ENCODE peak calls at places on chromosomes 4 and X, in five cellular contexts. One of them, this sample, is unnamed.

GRCh38 chrX:150692837-150693781 is at the start of gene MTMR1:
- DNase-seq in RCC 7860: no peak
- DNase-seq in NCI-H1092: peak
- DNase-seq in SK-MEL-5: no peak
- DNase-seq in GM03348: peak
- DNase-seq in this sample: no peak

GRCh38 chrX:7019555-7019954 is 128.0 kb upstream of the STS start:
- DNase-seq in SK-MEL-5: no peak
- DNase-seq in GM03348: no peak
- DNase-seq in NCI-H1092: no peak
- DNase-seq in RCC 7860: no peak
- DNase-seq in this sample: no peak

GRCh38 chr4:26441110-26441509 is 49.2 kb downstream of the CCKAR start:
- DNase-seq in RCC 7860: no peak
- DNase-seq in GM03348: no peak
- DNase-seq in SK-MEL-5: no peak
- DNase-seq in NCI-H1092: no peak
- DNase-seq in this sample: no peak

GRCh38 chrX:100976211-100976610 is 6.7 kb downstream of the ARL13A start:
- DNase-seq in GM03348: no peak
- DNase-seq in RCC 7860: no peak
- DNase-seq in SK-MEL-5: no peak
- DNase-seq in NCI-H1092: no peak
- DNase-seq in this sample: no peak

GRCh38 chr4:7051144-7051495 is 7.9 kb downstream of the TADA2B start:
- DNase-seq in RCC 7860: no peak
- DNase-seq in GM03348: no peak
- DNase-seq in NCI-H1092: no peak
- DNase-seq in SK-MEL-5: no peak
- DNase-seq in this sample: no peak

GRCh38 chr4:119337010-119337409 is 15.1 kb upstream of the FABP2 start:
- DNase-seq in RCC 7860: no peak
- DNase-seq in NCI-H1092: no peak
- DNase-seq in GM03348: peak
- DNase-seq in SK-MEL-5: no peak
- DNase-seq in this sample: no peak

GRCh38 chr4:2790583-2791517 is 2.0 kb upstream of the SH3BP2 start:
- DNase-seq in SK-MEL-5: no peak
- DNase-seq in RCC 7860: no peak
- DNase-seq in GM03348: no peak
- DNase-seq in NCI-H1092: no peak
- DNase-seq in this sample: no peak

GRCh38 chr4:189802884-189803283 is 137.8 kb upstream of the FRG1 start:
- DNase-seq in SK-MEL-5: peak
- DNase-seq in NCI-H1092: no peak
- DNase-seq in RCC 7860: no peak
- DNase-seq in GM03348: no peak
- DNase-seq in this sample: no peak

GRCh38 chr4:8538703-8539567 is 41.3 kb upstream of the GPR78 start:
- DNase-seq in SK-MEL-5: no peak
- DNase-seq in RCC 7860: peak
- DNase-seq in GM03348: peak
- DNase-seq in NCI-H1092: no peak
- DNase-seq in this sample: no peak

GRCh38 chr4:150874386-150875226 is 140.5 kb downstream of the LRBA start:
- DNase-seq in GM03348: no peak
- DNase-seq in SK-MEL-5: no peak
- DNase-seq in NCI-H1092: no peak
- DNase-seq in RCC 7860: peak
- DNase-seq in this sample: peak

GRCh38 chr4:63700569-63700968 is 708.7 kb downstream of the TECRL start:
- DNase-seq in GM03348: no peak
- DNase-seq in SK-MEL-5: no peak
- DNase-seq in NCI-H1092: no peak
- DNase-seq in RCC 7860: no peak
- DNase-seq in this sample: no peak

GRCh38 chr4:73661646-73662119 is 41.4 kb upstream of the RASSF6 start:
- DNase-seq in NCI-H1092: no peak
- DNase-seq in SK-MEL-5: peak
- DNase-seq in RCC 7860: peak
- DNase-seq in GM03348: peak
- DNase-seq in this sample: no peak

GRCh38 chr4:119046263-119046662 is 89.4 kb upstream of the MYOZ2 start:
- DNase-seq in NCI-H1092: no peak
- DNase-seq in SK-MEL-5: no peak
- DNase-seq in GM03348: no peak
- DNase-seq in RCC 7860: no peak
- DNase-seq in this sample: no peak

GRCh38 chr4:1017211-1017610 is 5.8 kb downstream of the FGFRL1 start:
- DNase-seq in RCC 7860: no peak
- DNase-seq in NCI-H1092: no peak
- DNase-seq in GM03348: no peak
- DNase-seq in SK-MEL-5: no peak
- DNase-seq in this sample: no peak

GRCh38 chr4:499563-499962 is 553 bp downstream of the PIGG start:
- DNase-seq in NCI-H1092: no peak
- DNase-seq in RCC 7860: no peak
- DNase-seq in GM03348: no peak
- DNase-seq in SK-MEL-5: no peak
- DNase-seq in this sample: no peak

GRCh38 chr4:26978387-26979071 is 117.9 kb downstream of the STIM2 start:
- DNase-seq in NCI-H1092: no peak
- DNase-seq in GM03348: no peak
- DNase-seq in SK-MEL-5: no peak
- DNase-seq in RCC 7860: no peak
- DNase-seq in this sample: no peak

GRCh38 chr4:114694770-114695169 is 96.2 kb downstream of the UGT8 start:
- DNase-seq in GM03348: peak
- DNase-seq in SK-MEL-5: peak
- DNase-seq in NCI-H1092: peak
- DNase-seq in RCC 7860: peak
- DNase-seq in this sample: no peak

GRCh38 chr4:6008092-6008551 is 10.1 kb downstream of the C4orf50 start:
- DNase-seq in GM03348: no peak
- DNase-seq in NCI-H1092: no peak
- DNase-seq in RCC 7860: no peak
- DNase-seq in SK-MEL-5: no peak
- DNase-seq in this sample: no peak

GRCh38 chr4:577499-578450 is 1.7 kb upstream of the TMEM271 start:
- DNase-seq in SK-MEL-5: no peak
- DNase-seq in RCC 7860: no peak
- DNase-seq in NCI-H1092: no peak
- DNase-seq in GM03348: peak
- DNase-seq in this sample: no peak

GRCh38 chr4:947491-947971 is 15.3 kb downstream of the TMEM175 start:
- DNase-seq in RCC 7860: no peak
- DNase-seq in NCI-H1092: no peak
- DNase-seq in GM03348: no peak
- DNase-seq in SK-MEL-5: no peak
- DNase-seq in this sample: no peak

GRCh38 chrX:1584237-1585011 is 7.0 kb upstream of the AKAP17A start:
- DNase-seq in SK-MEL-5: no peak
- DNase-seq in NCI-H1092: no peak
- DNase-seq in RCC 7860: no peak
- DNase-seq in GM03348: no peak
- DNase-seq in this sample: no peak

GRCh38 chr4:8050555-8051206 is 107.9 kb downstream of the ABLIM2 start:
- DNase-seq in RCC 7860: no peak
- DNase-seq in GM03348: no peak
- DNase-seq in SK-MEL-5: no peak
- DNase-seq in NCI-H1092: peak
- DNase-seq in this sample: peak

GRCh38 chrX:53716328-53717088 is 30.0 kb upstream of the HUWE1 start:
- DNase-seq in RCC 7860: peak
- DNase-seq in NCI-H1092: no peak
- DNase-seq in SK-MEL-5: peak
- DNase-seq in GM03348: no peak
- DNase-seq in this sample: no peak

GRCh38 chr4:110211007-110211769 is 12.8 kb upstream of the ELOVL6 start:
- DNase-seq in RCC 7860: peak
- DNase-seq in SK-MEL-5: peak
- DNase-seq in NCI-H1092: no peak
- DNase-seq in GM03348: peak
- DNase-seq in this sample: no peak

GRCh38 chrX:7059214-7059838 is 88.2 kb upstream of the STS start:
- DNase-seq in NCI-H1092: no peak
- DNase-seq in SK-MEL-5: no peak
- DNase-seq in RCC 7860: no peak
- DNase-seq in GM03348: no peak
- DNase-seq in this sample: no peak

GRCh38 chr4:65482410-65482809 is 187.9 kb downstream of the EPHA5 start:
- DNase-seq in NCI-H1092: no peak
- DNase-seq in RCC 7860: peak
- DNase-seq in SK-MEL-5: no peak
- DNase-seq in GM03348: no peak
- DNase-seq in this sample: no peak

GRCh38 chr4:185066179-185066578 is 47.9 kb downstream of the HELT start:
- DNase-seq in GM03348: no peak
- DNase-seq in RCC 7860: no peak
- DNase-seq in NCI-H1092: no peak
- DNase-seq in SK-MEL-5: no peak
- DNase-seq in this sample: no peak

GRCh38 chr4:100960232-100960631 is 387.1 kb downstream of the PPP3CA start:
- DNase-seq in GM03348: no peak
- DNase-seq in RCC 7860: no peak
- DNase-seq in NCI-H1092: no peak
- DNase-seq in SK-MEL-5: no peak
- DNase-seq in this sample: no peak

GRCh38 chr4:72555377-72555831 is 13.6 kb downstream of the ADAMTS3 start:
- DNase-seq in GM03348: no peak
- DNase-seq in SK-MEL-5: no peak
- DNase-seq in NCI-H1092: no peak
- DNase-seq in RCC 7860: no peak
- DNase-seq in this sample: no peak

GRCh38 chr4:73452953-73453700 is 17.1 kb downstream of the AFP start:
- DNase-seq in GM03348: no peak
- DNase-seq in SK-MEL-5: no peak
- DNase-seq in NCI-H1092: no peak
- DNase-seq in RCC 7860: no peak
- DNase-seq in this sample: no peak

GRCh38 chr4:145709843-145710242 is 29.9 kb downstream of the C4orf51 start:
- DNase-seq in NCI-H1092: no peak
- DNase-seq in RCC 7860: peak
- DNase-seq in GM03348: peak
- DNase-seq in SK-MEL-5: no peak
- DNase-seq in this sample: no peak

GRCh38 chr4:182862921-182863320 is 54.3 kb downstream of the DCTD start:
- DNase-seq in GM03348: no peak
- DNase-seq in RCC 7860: no peak
- DNase-seq in SK-MEL-5: no peak
- DNase-seq in NCI-H1092: peak
- DNase-seq in this sample: no peak

GRCh38 chr4:146450524-146450923 is 71.2 kb downstream of the SLC10A7 start:
- DNase-seq in GM03348: peak
- DNase-seq in NCI-H1092: no peak
- DNase-seq in RCC 7860: no peak
- DNase-seq in SK-MEL-5: no peak
- DNase-seq in this sample: no peak

GRCh38 chrX:49040376-49040955 is 2.7 kb downstream of the TFE3 start:
- DNase-seq in GM03348: no peak
- DNase-seq in RCC 7860: peak
- DNase-seq in SK-MEL-5: no peak
- DNase-seq in NCI-H1092: no peak
- DNase-seq in this sample: no peak

GRCh38 chr4:1347410-1347864 is 429 bp downstream of the UVSSA start:
- DNase-seq in GM03348: peak
- DNase-seq in NCI-H1092: no peak
- DNase-seq in SK-MEL-5: peak
- DNase-seq in RCC 7860: peak
- DNase-seq in this sample: no peak

GRCh38 chrX:46698691-46699090 is 60.2 kb downstream of the SLC9A7 start:
- DNase-seq in GM03348: no peak
- DNase-seq in NCI-H1092: no peak
- DNase-seq in SK-MEL-5: no peak
- DNase-seq in RCC 7860: no peak
- DNase-seq in this sample: no peak